ENCODE peak calls at places on chromosomes 5 and 9, in four cellular contexts. Q is aorta, I is A172, V is SHP77. X is an unnamed sample.

GRCh38 chr9:126399251-126399650 is 72.6 kb downstream of the MVB12B start:
- DNase-seq in Q (no peak), I (peak; percentile 44), V (no peak), X (no peak)

GRCh38 chr5:111892949-111893348 is 136.0 kb upstream of the NREP start:
- DNase-seq in Q (no peak), I (no peak), V (no peak), X (no peak)

GRCh38 chr5:113693205-113693553 is 179.7 kb downstream of the YTHDC2 start:
- DNase-seq in Q (no peak), I (no peak), V (no peak), X (peak; percentile 85)

GRCh38 chr5:141840826-141841360 is 37.3 kb downstream of the PCDH1 start:
- DNase-seq in Q (no peak), I (no peak), V (no peak), X (no peak)

GRCh38 chr9:136409557-136410455 is 608 bp downstream of the ENTR1 start:
- DNase-seq in Q (no peak), I (peak; percentile 57), V (no peak), X (peak; percentile 62)

GRCh38 chr9:132588501-132589147 is 6.2 kb downstream of the BARHL1 start:
- DNase-seq in Q (no peak), I (no peak), V (no peak), X (no peak)

GRCh38 chr5:106269252-106269843 is 1401.4 kb downstream of the EFNA5 start:
- DNase-seq in Q (no peak), I (peak; percentile 51), V (peak; percentile 4), X (no peak)

GRCh38 chr9:136857166-136857565 is 5.0 kb downstream of the MAMDC4 start:
- DNase-seq in Q (no peak), I (no peak), V (no peak), X (no peak)

GRCh38 chr5:34449639-34450038 is 206.5 kb upstream of the RAI14 start:
- DNase-seq in Q (no peak), I (no peak), V (no peak), X (no peak)

GRCh38 chr9:131639771-131640437 is 94.6 kb downstream of the PRRT1B start:
- DNase-seq in Q (no peak), I (no peak), V (no peak), X (no peak)

GRCh38 chr5:94725142-94725541 is 106.7 kb downstream of the SLF1 start:
- DNase-seq in Q (no peak), I (no peak), V (no peak), X (no peak)

GRCh38 chr9:94741856-94742255 is 15.4 kb downstream of the AOPEP start:
- DNase-seq in Q (no peak), I (no peak), V (no peak), X (no peak)

GRCh38 chr5:35248843-35249780 is 18.8 kb upstream of the PRLR start:
- DNase-seq in Q (no peak), I (peak; percentile 16), V (no peak), X (no peak)

GRCh38 chr5:111394580-111394979 is 117.8 kb downstream of the STARD4 start:
- DNase-seq in Q (no peak), I (peak; percentile 34), V (no peak), X (no peak)

GRCh38 chr5:1821862-1822261 is 20.7 kb downstream of the NDUFS6 start:
- DNase-seq in Q (peak; percentile 37), I (no peak), V (no peak), X (no peak)

GRCh38 chr5:612498-613424 is 621 bp downstream of the CEP72 start:
- DNase-seq in Q (peak; percentile 10), I (peak; percentile 35), V (peak; percentile 38), X (no peak)

X was measured in ecto neural progenitor cell.